ENCODE peak calls at places on chromosomes 6 and 20, in nine cellular contexts. G is mesothelial cell of epicardium, Z is 8988T, S is endothelial cell, R is mammary epithelial cell, F is SW480, B is Daoy, C is left ventricle myocardium inferior, T is NCI-H1694 treated with DMSO at 0.1 percent for 48 hours. I is an unnamed sample.

GRCh38 chr6:43540507-43540906 is 23.6 kb downstream of the POLR1C start:
- DNase-seq in G (no peak), Z (no peak), S (no peak), R (no peak), F (no peak), B (no peak), C (no peak), T (no peak), I (no peak)

GRCh38 chr6:18211338-18211737 is 53.0 kb downstream of the DEK start:
- DNase-seq in G (no peak), Z (no peak), S (no peak), R (no peak), F (no peak), B (no peak), C (no peak), T (no peak), I (no peak)

GRCh38 chr6:11380969-11381744 is 148.7 kb upstream of the NEDD9 start:
- DNase-seq in G (no peak), Z (no peak), S (no peak), R (no peak), F (no peak), B (peak; percentile 30), C (no peak), T (no peak), I (no peak)

GRCh38 chr6:35299674-35300073 is 2.1 kb downstream of the DEF6 start:
- DNase-seq in G (no peak), Z (no peak), S (no peak), R (no peak), F (no peak), B (no peak), C (peak; percentile 39), T (no peak), I (no peak)

GRCh38 chr6:11161031-11161966 is 49.8 kb upstream of the ERVFRD-1 start:
- DNase-seq in G (no peak), Z (no peak), S (no peak), R (peak; percentile 78), F (no peak), B (peak; percentile 59), C (no peak), T (no peak), I (no peak)

GRCh38 chr20:3934628-3935027 is 45.4 kb downstream of the PANK2 start:
- DNase-seq in G (no peak), Z (no peak), S (no peak), R (no peak), F (no peak), B (no peak), C (no peak), T (no peak), I (no peak)

GRCh38 chr6:90294989-90295853 is 1.4 kb downstream of the BACH2 start:
- DNase-seq in G (peak; percentile 56), Z (peak; percentile 32), S (peak; percentile 42), R (peak; percentile 60), F (peak; percentile 17), B (peak; percentile 45), C (peak; percentile 47), T (no peak), I (no peak)

GRCh38 chr6:27836080-27836782 is 76.0 kb downstream of the OR2B2 start:
- DNase-seq in G (no peak), Z (no peak), S (no peak), R (no peak), F (no peak), B (no peak), C (no peak), T (no peak), I (no peak)

GRCh38 chr6:151975795-151976194 is 168.3 kb downstream of the ESR1 start:
- DNase-seq in G (no peak), Z (no peak), S (no peak), R (no peak), F (no peak), B (no peak), C (no peak), T (no peak), I (no peak)

GRCh38 chr6:166087246-166087645 is 80.4 kb downstream of the TBXT start:
- DNase-seq in G (no peak), Z (no peak), S (no peak), R (no peak), F (no peak), B (no peak), C (no peak), T (no peak), I (no peak)